ENCODE peak calls at places on chromosomes 12 and 14, in five cellular contexts. O is hepatocyte, P is dorsolateral prefrontal cortex, Y is H9, G is PC-3. C is an unnamed sample.

GRCh38 chr12:116309343-116309742 is 31.9 kb upstream of the MED13L start:
- DNase-seq in O (no peak), P (no peak), Y (no peak), G (no peak), C (no peak)

GRCh38 chr14:53537421-53538315 is 384.5 kb upstream of the DDHD1 start:
- DNase-seq in O (peak; percentile 27), P (no peak), Y (no peak), G (no peak), C (no peak)

GRCh38 chr14:60250318-60251035 is 1.5 kb downstream of the PPM1A start:
- DNase-seq in O (peak; percentile 39), P (no peak), Y (no peak), G (peak; percentile 71), C (peak; percentile 6)

GRCh38 chr12:23005387-23005786 is 380.4 kb downstream of the ETNK1 start:
- DNase-seq in O (no peak), P (no peak), Y (no peak), G (no peak), C (no peak)

GRCh38 chr12:65879878-65880277 is 55.6 kb downstream of the HMGA2 start:
- DNase-seq in O (no peak), P (no peak), Y (no peak), G (peak; percentile 65), C (no peak)

GRCh38 chr14:101823081-101823480 is 61.6 kb downstream of the PPP2R5C start:
- DNase-seq in O (peak; percentile 27), P (no peak), Y (no peak), G (no peak), C (no peak)

GRCh38 chr12:92745874-92746553 is 43.2 kb downstream of the PLEKHG7 start:
- DNase-seq in O (peak; percentile 23), P (peak; percentile 31), Y (no peak), G (peak; percentile 98), C (peak; percentile 39)

GRCh38 chr12:2185751-2186341 is 133.1 kb downstream of the CACNA1C start:
- DNase-seq in O (no peak), P (no peak), Y (no peak), G (no peak), C (no peak)

GRCh38 chr14:21302013-21302857 is 22.4 kb downstream of the RPGRIP1 start:
- DNase-seq in O (no peak), P (no peak), Y (no peak), G (no peak), C (no peak)

GRCh38 chr12:41188058-41188840 is at the start of gene PDZRN4:
- DNase-seq in O (peak; percentile 40), P (no peak), Y (peak; percentile 67), G (no peak), C (no peak)

GRCh38 chr12:67794151-67794550 is 145.6 kb downstream of the DYRK2 start:
- DNase-seq in O (no peak), P (no peak), Y (no peak), G (no peak), C (no peak)

GRCh38 chr14:101501858-101502615 is 59.3 kb upstream of the DIO3 start:
- DNase-seq in O (no peak), P (peak; percentile 7), Y (peak; percentile 10), G (no peak), C (no peak)

GRCh38 chr14:93952829-93953228 is 23.5 kb downstream of the ASB2 start:
- DNase-seq in O (no peak), P (no peak), Y (no peak), G (no peak), C (no peak)

GRCh38 chr12:9813821-9814798 is 13.2 kb upstream of the KLRF1 start:
- DNase-seq in O (peak; percentile 77), P (peak; percentile 39), Y (peak; percentile 96), G (peak; percentile 43), C (peak; percentile 91)

GRCh38 chr12:12661086-12661485 is 34.9 kb downstream of the GPR19 start:
- DNase-seq in O (no peak), P (no peak), Y (no peak), G (peak; percentile 36), C (no peak)

GRCh38 chr14:25537846-25538455 is 488.0 kb upstream of the STXBP6 start:
- DNase-seq in O (peak; percentile 68), P (no peak), Y (peak; percentile 70), G (peak; percentile 29), C (no peak)

GRCh38 chr12:58099476-58099875 is 158.1 kb downstream of the ATP23 start:
- DNase-seq in O (no peak), P (no peak), Y (no peak), G (no peak), C (no peak)

GRCh38 chr12:31591308-31591901 is 469 bp upstream of the DENND5B start:
- DNase-seq in O (peak; percentile 57), P (no peak), Y (peak; percentile 46), G (peak; percentile 3), C (peak; percentile 3)

GRCh38 chr14:84785997-84786396 is 743.9 kb upstream of the FLRT2 start:
- DNase-seq in O (no peak), P (no peak), Y (no peak), G (no peak), C (no peak)

GRCh38 chr12:121787063-121787774 is 6.3 kb downstream of the RHOF start:
- DNase-seq in O (no peak), P (no peak), Y (no peak), G (peak; percentile 57), C (peak; percentile 50)

GRCh38 chr12:68178774-68179439 is 19.4 kb upstream of the IFNG start:
- DNase-seq in O (no peak), P (no peak), Y (no peak), G (no peak), C (no peak)

GRCh38 chr12:57416039-57416996 is 14.5 kb downstream of the R3HDM2 start:
- DNase-seq in O (no peak), P (no peak), Y (no peak), G (peak; percentile 31), C (no peak)

GRCh38 chr12:89707623-89707991 is 1.0 kb downstream of the ATP2B1 start:
- DNase-seq in O (peak; percentile 49), P (no peak), Y (peak; percentile 59), G (no peak), C (peak; percentile 8)

GRCh38 chr12:107884769-107885694 is 110.5 kb downstream of the ASCL4 start:
- DNase-seq in O (peak; percentile 87), P (no peak), Y (peak; percentile 76), G (peak; percentile 72), C (peak; percentile 59)

GRCh38 chr14:51730674-51731073 is 79.0 kb downstream of the FRMD6 start:
- DNase-seq in O (no peak), P (no peak), Y (no peak), G (no peak), C (no peak)

GRCh38 chr14:51735851-51736250 is 84.1 kb downstream of the FRMD6 start:
- DNase-seq in O (no peak), P (no peak), Y (no peak), G (peak; percentile 43), C (no peak)

GRCh38 chr14:51730094-51730493 is 78.4 kb downstream of the FRMD6 start:
- DNase-seq in O (no peak), P (no peak), Y (no peak), G (no peak), C (no peak)

GRCh38 chr14:51732494-51733080 is 80.9 kb downstream of the FRMD6 start:
- DNase-seq in O (no peak), P (no peak), Y (no peak), G (no peak), C (no peak)

DNA sequence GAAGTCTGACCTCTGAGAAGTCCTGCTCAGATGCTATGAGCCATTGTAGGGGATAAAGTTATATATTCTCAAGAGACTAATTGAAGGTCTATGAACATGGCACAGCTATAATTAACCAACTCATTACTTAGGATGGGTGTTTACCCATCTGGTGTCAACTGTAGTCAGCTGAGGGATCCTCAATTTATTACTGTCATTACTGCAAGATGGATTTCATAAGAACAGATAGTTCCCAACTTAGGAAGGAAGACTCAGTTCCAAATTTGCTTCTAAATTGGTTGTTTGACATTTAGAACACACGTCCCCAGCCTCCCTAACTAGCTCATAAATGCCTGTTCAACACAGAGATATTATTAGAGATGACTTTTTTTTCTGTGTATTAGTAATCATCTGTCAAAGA is 81.4 kb downstream of the FRMD6 start:
- DNase-seq in O (no peak), P (no peak), Y (no peak), G (no peak), C (no peak)
- TF ChIP-seq CTCF in O (no peak), P (no peak), Y (no peak), G (no peak), C (no peak)

DNA sequence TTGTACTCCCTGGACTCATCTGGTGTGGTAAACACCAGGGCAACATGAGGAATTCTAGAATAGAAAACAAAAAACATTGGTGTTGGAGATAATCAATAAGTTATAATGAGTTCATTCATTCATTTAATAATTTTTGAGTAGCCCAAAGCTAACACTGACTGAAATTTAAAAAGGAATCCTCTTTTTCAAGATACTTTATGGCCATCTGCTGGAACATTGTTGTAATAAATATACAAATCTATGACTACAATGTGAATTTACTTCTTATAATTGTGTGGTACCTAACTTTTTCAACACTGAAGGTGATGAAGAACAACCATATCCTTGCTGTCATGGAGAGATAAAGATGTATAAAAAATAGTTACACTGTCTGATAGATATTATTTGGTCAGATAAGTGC is 687.3 kb upstream of the MIS18BP1 start:
- DNase-seq in O (no peak), P (no peak), Y (no peak), G (peak; percentile 43), C (no peak)
- TF ChIP-seq CTCF in O (no peak), P (no peak), Y (no peak), G (peak; percentile 64), C (no peak)

DNA sequence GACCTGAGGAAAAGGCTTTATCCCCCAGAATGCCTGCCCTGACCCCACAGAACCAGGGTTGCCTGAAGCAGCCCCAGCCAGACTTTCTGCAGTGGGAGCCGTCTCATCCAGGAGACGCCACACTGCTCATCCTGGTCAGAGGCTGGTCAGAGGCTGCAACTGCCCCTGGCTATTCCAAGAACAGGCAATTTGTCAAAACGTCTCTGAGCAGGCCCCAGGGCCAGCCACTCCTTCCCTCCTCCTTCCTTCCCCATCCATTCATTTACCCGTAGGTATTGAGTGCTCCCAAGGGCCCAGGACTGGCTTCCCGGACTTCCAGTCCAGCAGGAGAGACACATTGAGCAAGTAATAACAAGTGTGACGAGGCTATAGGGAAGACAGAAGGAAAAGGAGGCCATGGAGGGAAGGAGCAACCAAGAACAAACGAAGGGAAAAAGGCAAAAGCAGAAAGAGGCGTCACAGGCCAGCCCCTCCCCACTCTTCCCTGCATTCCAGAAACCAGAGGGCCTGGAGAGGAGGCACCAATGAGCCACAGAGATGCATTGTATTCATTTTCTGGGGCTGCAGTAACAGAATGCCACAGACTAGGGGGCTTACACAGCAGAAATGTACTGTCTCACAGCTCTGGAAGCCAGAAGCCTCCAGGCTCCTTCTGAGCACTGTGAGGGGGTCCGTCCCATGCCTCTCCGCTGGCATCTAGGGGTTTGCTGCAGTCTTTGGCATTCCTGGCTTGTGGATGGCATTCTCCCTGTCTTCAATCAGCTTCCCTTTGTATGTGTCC is 21.0 kb upstream of the CD9 start:
- DNase-seq in O (no peak), P (no peak), Y (peak; percentile 66), G (no peak), C (no peak)
- TF ChIP-seq CTCF in O (peak; percentile 3), P (no peak), Y (peak; percentile 40), G (no peak), C (no peak)

DNA sequence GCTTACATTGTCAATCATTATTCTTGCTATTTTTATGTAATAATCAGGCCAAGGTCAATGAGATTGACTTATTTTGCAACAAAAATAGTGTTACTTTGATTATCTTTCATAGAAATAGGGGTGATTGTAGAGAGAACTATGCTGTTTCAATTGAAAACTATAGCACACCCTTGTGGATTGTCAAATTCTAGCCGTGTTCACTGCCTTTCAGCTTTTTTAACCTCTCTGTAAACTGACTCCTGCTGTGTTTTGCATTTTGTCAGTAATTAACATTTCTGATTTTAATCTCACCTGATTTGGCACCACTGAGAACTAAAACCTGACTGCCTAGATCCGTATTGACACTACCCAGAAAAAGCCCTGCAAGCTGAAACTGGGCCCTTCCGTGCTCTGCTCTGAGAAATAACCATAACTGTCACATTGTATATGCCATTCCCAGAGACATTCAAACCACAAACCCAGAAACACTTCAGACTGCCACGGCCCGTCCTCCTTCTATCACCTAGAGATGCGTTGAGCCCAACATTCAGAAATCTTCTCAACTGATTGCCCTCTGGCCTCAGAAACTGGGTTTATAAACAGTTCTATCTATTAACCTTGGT is 26.6 kb upstream of the ETV6 start:
- DNase-seq in O (no peak), P (no peak), Y (no peak), G (peak; percentile 6), C (no peak)
- TF ChIP-seq CTCF in O (peak; percentile 46), P (no peak), Y (peak; percentile 50), G (peak; percentile 50), C (no peak)